ENCODE peak calls at places on chromosomes 6 and 20, in nine cellular contexts. O is foreskin fibroblast, C is testis, U is hepatocyte, E is iPS DF 6.9, M is A673, Z is bronchial epithelial cell, N is aorta, G is AG04450. X is an unnamed sample.

GRCh38 chr20:43537921-43538854 is 20.6 kb upstream of the SGK2 start:
- DNase-seq in O (peak; percentile 82), C (peak; percentile 90), U (peak; percentile 82), E (no peak), M (peak; percentile 68), Z (peak; percentile 50), N (peak; percentile 67), G (peak; percentile 24), X (peak; percentile 17)

GRCh38 chr6:100116409-100117194 is 122.6 kb upstream of the MCHR2 start:
- DNase-seq in O (peak; percentile 89), C (peak; percentile 67), U (peak; percentile 75), E (peak; percentile 55), M (peak; percentile 68), Z (peak; percentile 60), N (no peak), G (peak; percentile 52), X (peak; percentile 62)

GRCh38 chr6:108944707-108945685 is 96.8 kb downstream of the ARMC2 start:
- DNase-seq in O (peak; percentile 96), C (peak; percentile 89), U (peak; percentile 42), E (no peak), M (no peak), Z (peak; percentile 68), N (peak; percentile 75), G (peak; percentile 62), X (peak; percentile 97)

GRCh38 chr6:129684903-129685639 is 24.9 kb downstream of the ARHGAP18 start:
- DNase-seq in O (no peak), C (no peak), U (no peak), E (no peak), M (no peak), Z (no peak), N (no peak), G (no peak), X (no peak)

GRCh38 chr6:37491161-37491829 is 8.4 kb downstream of the CCDC167 start:
- DNase-seq in O (peak; percentile 39), C (no peak), U (no peak), E (no peak), M (no peak), Z (no peak), N (no peak), G (no peak), X (no peak)

GRCh38 chr20:51493346-51493791 is 49.1 kb downstream of the NFATC2 start:
- DNase-seq in O (no peak), C (no peak), U (no peak), E (no peak), M (peak; percentile 71), Z (no peak), N (no peak), G (no peak), X (no peak)

GRCh38 chr20:32580970-32581838 is 3.9 kb downstream of the NOL4L start:
- DNase-seq in O (peak; percentile 30), C (no peak), U (peak; percentile 68), E (no peak), M (no peak), Z (no peak), N (no peak), G (no peak), X (no peak)

GRCh38 chr6:70864404-70864803 is 92.5 kb downstream of the B3GAT2 start:
- DNase-seq in O (no peak), C (no peak), U (no peak), E (no peak), M (no peak), Z (no peak), N (no peak), G (no peak), X (no peak)

GRCh38 chr6:32932132-32932868 is 8.5 kb downstream of the HLA-DMB start:
- DNase-seq in O (peak; percentile 69), C (no peak), U (no peak), E (no peak), M (no peak), Z (no peak), N (no peak), G (peak; percentile 37), X (peak; percentile 13)

GRCh38 chr20:37879003-37879599 is 23.8 kb upstream of the VSTM2L start:
- DNase-seq in O (no peak), C (no peak), U (no peak), E (no peak), M (peak; percentile 55), Z (no peak), N (no peak), G (no peak), X (no peak)

GRCh38 chr6:105793132-105793531 is 293.0 kb upstream of the PRDM1 start:
- DNase-seq in O (peak; percentile 31), C (no peak), U (no peak), E (no peak), M (no peak), Z (no peak), N (no peak), G (no peak), X (no peak)

GRCh38 chr20:45463113-45463512 is 6.4 kb upstream of the WFDC2 start:
- DNase-seq in O (no peak), C (no peak), U (no peak), E (no peak), M (no peak), Z (no peak), N (no peak), G (no peak), X (no peak)

GRCh38 chr6:158143700-158144099 is 24.4 kb downstream of the SERAC1 start:
- DNase-seq in O (peak; percentile 23), C (no peak), U (no peak), E (no peak), M (peak; percentile 40), Z (peak; percentile 41), N (no peak), G (no peak), X (no peak)

GRCh38 chr6:69007781-69008180 is 372.7 kb downstream of the ADGRB3 start:
- DNase-seq in O (no peak), C (no peak), U (no peak), E (no peak), M (no peak), Z (no peak), N (no peak), G (no peak), X (no peak)

GRCh38 chr6:10413850-10414765 is 766 bp downstream of the TFAP2A start:
- DNase-seq in O (peak; percentile 88), C (no peak), U (peak; percentile 46), E (no peak), M (peak; percentile 76), Z (peak; percentile 72), N (no peak), G (no peak), X (no peak)
- H3K4me3 ChIP-seq in O (peak overlapping the region; percentile 97), C (no peak overlapping the region), U (peak overlapping the region; percentile 75), E (no peak overlapping the region), M (peak overlapping the region; percentile 75), Z (peak overlapping the region; percentile 61), N (no peak overlapping the region), G (peak overlapping the region; percentile 63), X (peak overlapping the region; percentile 66)

DNA sequence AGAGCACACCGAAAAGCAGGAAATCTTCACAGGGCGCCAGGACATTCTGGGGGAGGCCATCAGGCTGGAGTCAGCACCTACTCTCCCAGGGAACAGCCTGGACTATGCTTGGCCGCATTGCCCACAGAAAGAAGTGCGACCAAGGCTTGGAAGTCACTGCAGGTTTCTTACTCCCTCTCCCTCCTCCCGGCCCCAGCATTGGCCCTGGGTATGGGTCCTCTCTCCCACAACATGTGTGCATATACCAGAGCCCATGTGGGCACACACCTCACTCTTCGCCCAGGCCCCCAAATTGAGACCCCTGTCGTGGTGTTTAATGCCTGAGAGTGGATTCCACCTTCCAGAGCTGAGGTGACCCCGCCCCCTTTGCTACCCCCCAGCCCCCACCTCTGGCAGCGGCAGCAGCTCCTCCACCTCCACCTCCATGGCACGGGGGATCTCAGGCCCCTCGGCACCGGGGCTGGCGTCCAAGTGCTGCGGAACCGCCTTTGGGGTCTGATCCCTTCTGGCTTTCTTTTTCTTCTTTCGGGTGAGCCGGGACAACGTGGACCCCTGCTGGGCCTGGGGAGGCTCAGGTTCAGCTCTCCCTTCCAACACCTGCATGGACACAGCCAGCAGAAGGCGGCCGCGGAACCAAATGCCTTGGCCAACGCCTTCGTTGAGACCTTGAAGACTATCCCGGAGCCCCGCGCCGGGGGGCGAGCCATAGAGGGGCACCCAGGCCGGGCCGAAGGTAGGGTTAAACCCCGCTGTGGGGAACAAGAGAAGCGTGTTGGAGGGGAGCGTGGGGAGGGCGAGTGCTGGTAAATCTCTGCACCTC is 15.2 kb upstream of the SPAG4 start:
- DNase-seq in O (no peak), C (no peak), U (no peak), E (no peak), M (no peak), Z (no peak), N (no peak), G (no peak), X (no peak)
- H3K4me3 ChIP-seq in O (peak overlapping the region; percentile 49), C (peak overlapping the region; percentile 21), U (peak overlapping the region; percentile 45), E (peak overlapping the region; percentile 29), M (peak overlapping the region; percentile 42), Z (no peak overlapping the region), N (no peak overlapping the region), G (peak overlapping the region; percentile 53), X (peak overlapping the region; percentile 44)

GRCh38 chr6:166862287-166862977 is 93.9 kb downstream of the RNASET2 start:
- DNase-seq in O (peak; percentile 35), C (peak; percentile 33), U (peak; percentile 42), E (no peak), M (peak; percentile 17), Z (no peak), N (no peak), G (no peak), X (no peak)

GRCh38 chr6:166861961-166862286 is 94.4 kb downstream of the RNASET2 start:
- DNase-seq in O (peak; percentile 33), C (no peak), U (no peak), E (no peak), M (no peak), Z (no peak), N (no peak), G (no peak), X (no peak)

GRCh38 chr6:166862978-166863530 is 93.3 kb downstream of the RNASET2 start:
- DNase-seq in O (no peak), C (no peak), U (no peak), E (no peak), M (no peak), Z (no peak), N (no peak), G (no peak), X (no peak)

GRCh38 chr6:166860392-166860791 is 96.0 kb downstream of the RNASET2 start:
- DNase-seq in O (no peak), C (no peak), U (no peak), E (no peak), M (no peak), Z (no peak), N (no peak), G (no peak), X (no peak)

DNA sequence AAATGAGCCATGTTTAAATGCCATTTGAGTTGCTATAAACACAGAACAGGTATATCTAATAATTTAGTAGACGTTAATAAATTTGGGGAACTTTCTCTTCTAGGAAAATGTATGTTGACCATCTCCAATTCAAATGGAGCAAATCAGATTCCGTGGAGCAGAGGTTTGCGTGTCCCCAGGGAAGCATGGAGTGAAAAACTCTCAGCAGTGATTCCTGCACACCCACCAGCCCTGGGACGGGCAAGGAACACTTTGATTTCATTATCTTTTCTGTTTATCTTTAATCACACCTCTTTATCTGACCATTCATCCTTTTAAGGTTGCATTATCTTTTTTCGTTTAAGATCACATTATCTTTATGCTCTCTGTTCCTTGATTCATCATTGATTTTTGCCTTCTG is 95.0 kb downstream of the RNASET2 start:
- DNase-seq in O (no peak), C (no peak), U (no peak), E (no peak), M (no peak), Z (no peak), N (no peak), G (no peak), X (no peak)
- H3K4me3 ChIP-seq in O (no peak overlapping the region), C (no peak overlapping the region), U (no peak overlapping the region), E (no peak overlapping the region), M (no peak overlapping the region), Z (no peak overlapping the region), N (no peak overlapping the region), G (no peak overlapping the region), X (no peak overlapping the region)

GRCh38 chr6:19549109-19549508 is 288.1 kb upstream of the ID4 start:
- DNase-seq in O (no peak), C (no peak), U (no peak), E (no peak), M (peak; percentile 9), Z (no peak), N (no peak), G (no peak), X (no peak)
- H3K4me3 ChIP-seq in O (no peak overlapping the region), C (no peak overlapping the region), U (no peak overlapping the region), E (no peak overlapping the region), M (no peak overlapping the region), Z (no peak overlapping the region), N (no peak overlapping the region), G (no peak overlapping the region), X (no peak overlapping the region)

X was measured in AG09309.